ENCODE peak calls at places on chromosome 1, in eight cellular contexts. P, F, Z, J, X, M, A and Y are unnamed samples.

GRCh38 chr1:164914208-164914607 is 355.2 kb downstream of the PBX1 start:
- DNase-seq in P (no peak), F (no peak), Z (no peak), J (no peak), X (peak), M (no peak), A (peak), Y (no peak)

GRCh38 chr1:26779093-26779668 is 8.6 kb upstream of the PIGV start:
- DNase-seq in P (no peak), F (no peak), Z (no peak), J (no peak), X (no peak), M (no peak), A (no peak), Y (no peak)

GRCh38 chr1:2644171-2644570 is 11.4 kb upstream of the MMEL1 start:
- DNase-seq in P (no peak), F (no peak), Z (no peak), J (no peak), X (no peak), M (no peak), A (no peak), Y (no peak)

GRCh38 chr1:247298701-247299100 is 33.0 kb downstream of the ZNF496 start:
- DNase-seq in P (no peak), F (no peak), Z (no peak), J (no peak), X (no peak), M (no peak), A (no peak), Y (no peak)

GRCh38 chr1:119298687-119299086 is 69.9 kb upstream of the HAO2 start:
- DNase-seq in P (no peak), F (no peak), Z (no peak), J (no peak), X (peak), M (peak), A (no peak), Y (peak)

GRCh38 chr1:36755313-36756230 is 272.9 kb upstream of the CSF3R start:
- DNase-seq in P (no peak), F (no peak), Z (no peak), J (no peak), X (no peak), M (no peak), A (no peak), Y (no peak)

GRCh38 chr1:208154679-208155078 is 89.5 kb downstream of the PLXNA2 start:
- DNase-seq in P (no peak), F (no peak), Z (no peak), J (no peak), X (no peak), M (no peak), A (no peak), Y (no peak)

GRCh38 chr1:1671365-1672119 is 12.7 kb upstream of the CDK11B start:
- DNase-seq in P (peak), F (no peak), Z (no peak), J (no peak), X (no peak), M (no peak), A (no peak), Y (no peak)

GRCh38 chr1:25543425-25544242 is at the start of gene LDLRAP1:
- DNase-seq in P (peak), F (peak), Z (peak), J (peak), X (peak), M (peak), A (peak), Y (peak)

GRCh38 chr1:207034208-207034607 is 1.7 kb upstream of the C1orf116 start:
- DNase-seq in P (no peak), F (no peak), Z (no peak), J (no peak), X (no peak), M (peak), A (no peak), Y (no peak)

GRCh38 chr1:185608166-185608565 is 126.0 kb upstream of the HMCN1 start:
- DNase-seq in P (no peak), F (no peak), Z (no peak), J (no peak), X (no peak), M (no peak), A (no peak), Y (peak)